ENCODE peak calls at places on chromosomes 11 and 22, in five cellular contexts. M is fibroblast of mammary gland, S is upper lobe of right lung, I is foreskin fibroblast, X is fibroblast of lung. B is an unnamed sample.

GRCh38 chr11:109267293-109268095 is 154.5 kb upstream of the C11orf87 start:
- DNase-seq in M (no peak), I (no peak), S (no peak), X (no peak), B (peak)

GRCh38 chr11:124739479-124740276 is at the start of gene NRGN:
- DNase-seq in I (peak), X (peak), S (peak), M (peak), B (peak)

GRCh38 chr11:17506942-17507341 is 30.3 kb upstream of the ABCC8 start:
- DNase-seq in S (no peak), M (no peak), I (no peak), X (no peak), B (no peak)

GRCh38 chr11:128905345-128906184 is 14.4 kb downstream of the KCNJ5 start:
- DNase-seq in I (peak), S (peak), M (peak), X (peak), B (peak)

GRCh38 chr22:42330953-42331525 is 60.6 kb upstream of the TCF20 start:
- DNase-seq in S (no peak), I (peak), M (no peak), X (no peak), B (no peak)

GRCh38 chr22:40179535-40179934 is 1.8 kb downstream of the TNRC6B start:
- DNase-seq in M (no peak), S (no peak), I (peak), X (no peak), B (no peak)

GRCh38 chr22:22085702-22086500 is 103.3 kb upstream of the TOP3B start:
- DNase-seq in S (no peak), X (no peak), M (peak), I (peak), B (no peak)

GRCh38 chr11:16454284-16454683 is 97.9 kb upstream of the SOX6 start:
- DNase-seq in X (no peak), S (no peak), I (no peak), M (no peak), B (no peak)

GRCh38 chr11:122981388-122982264 is at the start of gene BSX:
- DNase-seq in S (peak), I (peak), M (peak), X (peak), B (peak)

GRCh38 chr11:90722552-90723190 is 499.8 kb upstream of the CHORDC1 start:
- DNase-seq in X (peak), M (no peak), S (no peak), I (no peak), B (no peak)

DNA sequence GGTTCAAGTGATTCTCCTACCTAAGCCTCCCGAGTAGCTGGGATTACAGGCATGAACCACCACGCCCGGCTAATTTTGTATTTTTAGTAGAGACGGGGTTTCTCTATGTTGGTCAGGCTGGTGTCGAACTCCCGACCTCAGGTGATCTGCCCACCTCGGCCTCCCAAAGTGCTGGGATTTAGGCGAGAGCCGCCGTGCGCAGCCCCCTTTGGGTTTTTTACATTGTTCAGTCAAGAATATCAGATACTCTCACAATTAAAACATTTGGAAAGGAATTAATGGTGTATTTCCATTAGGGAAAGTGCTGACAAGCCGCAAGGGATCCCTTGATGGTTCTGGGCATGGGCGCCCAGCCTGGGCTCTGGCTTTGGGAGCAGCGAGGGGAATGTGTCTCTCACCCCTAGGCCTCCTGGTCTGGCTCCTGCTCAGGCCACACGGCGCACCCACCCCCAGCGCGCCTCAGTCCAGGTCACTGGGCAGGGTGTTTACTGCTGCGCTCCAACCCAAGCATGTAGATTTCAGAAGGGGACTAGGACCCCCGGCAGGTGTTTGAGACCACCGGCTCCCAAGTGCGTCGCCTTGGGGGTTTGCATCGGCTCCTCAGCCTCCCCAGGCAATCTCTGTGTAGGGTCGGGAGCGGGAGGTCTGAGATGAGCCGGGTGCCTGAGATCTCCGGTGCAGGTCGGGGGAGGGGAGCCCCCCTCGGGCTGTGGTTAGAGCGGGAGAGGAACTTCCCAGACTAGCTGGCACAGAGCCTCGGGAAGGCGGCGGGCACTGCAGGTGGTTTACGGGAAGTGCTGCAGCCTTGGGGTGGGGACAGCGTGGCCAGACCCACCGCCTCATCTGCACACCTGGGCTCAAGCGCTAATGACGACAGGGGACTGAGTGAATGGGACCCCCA is 820 bp upstream of the IRF7 start:
- DNase-seq in I (no peak), M (no peak), S (no peak), X (no peak), B (no peak)
- H3K4me3 ChIP-seq in I (no peak), M (no peak), S (peak), X (no peak), B (no peak)

GRCh38 chr11:26335903-26336302 is 4.0 kb downstream of the ANO3 start:
- DNase-seq in S (no peak), M (peak), I (peak), X (peak), B (peak)

GRCh38 chr11:26330255-26330654 is 1.7 kb upstream of the ANO3 start:
- DNase-seq in M (no peak), S (no peak), I (no peak), X (no peak), B (no peak)

GRCh38 chr11:26333906-26334305 is 2.0 kb downstream of the ANO3 start:
- DNase-seq in M (peak), I (peak), X (peak), S (no peak), B (no peak)

GRCh38 chr11:26332572-26332915 is 614 bp downstream of the ANO3 start:
- DNase-seq in I (peak), S (no peak), X (peak), M (peak), B (no peak)

DNA sequence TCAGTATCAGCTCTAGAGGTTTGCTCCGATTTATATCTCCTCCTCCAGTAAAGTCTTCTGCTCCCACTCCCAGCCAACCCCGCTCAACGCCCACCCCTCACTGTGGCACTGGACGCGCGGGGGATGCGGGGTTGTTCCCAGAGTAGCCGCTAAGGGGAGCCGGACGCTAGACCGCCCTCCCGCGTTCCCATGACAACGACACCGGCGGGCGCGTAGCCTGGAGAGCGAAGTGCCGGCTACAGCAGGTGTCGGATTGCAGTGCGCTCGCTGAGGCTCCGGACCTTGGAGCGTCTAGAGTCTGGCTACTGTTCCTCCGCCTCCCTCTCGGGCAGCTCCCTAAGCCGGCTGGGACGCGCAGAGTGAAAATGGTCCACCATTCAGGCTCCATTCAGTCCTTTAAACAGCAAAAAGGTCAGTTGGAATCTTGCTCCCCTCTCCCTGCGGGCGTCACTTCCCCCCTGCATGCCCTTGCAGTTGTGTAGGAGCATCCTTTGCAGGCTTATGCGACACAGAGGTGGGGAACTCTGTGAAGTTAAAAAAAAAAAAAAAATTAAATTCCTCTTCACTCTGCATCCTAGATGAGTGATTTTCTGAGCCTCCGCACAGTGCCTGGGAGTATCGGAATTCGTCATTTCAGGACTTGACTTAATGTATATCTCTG is at the start of gene ANO3:
- DNase-seq in I (peak), X (peak), S (peak), M (peak), B (peak)
- TF ChIP-seq CTCF in I (peak), X (peak), S (peak), M (peak), B (peak)

DNA sequence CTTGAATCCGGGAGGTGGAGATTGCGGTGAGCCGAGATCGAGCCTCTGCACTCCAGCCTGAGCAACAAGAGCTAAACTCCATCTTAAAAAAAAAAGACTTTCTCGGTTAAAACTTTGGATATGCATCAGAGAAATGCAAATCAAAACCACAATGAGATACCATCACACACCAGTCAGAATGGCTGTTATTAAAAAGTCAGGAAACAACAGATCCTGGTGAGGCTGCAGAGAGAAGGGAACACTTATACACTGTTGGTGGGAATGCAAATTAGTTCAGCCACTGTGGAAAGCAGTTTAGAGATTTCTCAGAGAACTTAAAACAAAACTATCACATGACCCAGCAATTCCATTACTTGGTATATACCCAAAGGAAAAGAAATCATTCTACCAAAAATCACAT is 619.4 kb upstream of the KIRREL3 start:
- DNase-seq in S (no peak), M (no peak), I (no peak), X (no peak), B (peak)
- H3K4me3 ChIP-seq in S (no peak), M (no peak), I (no peak), X (no peak), B (no peak)

DNA sequence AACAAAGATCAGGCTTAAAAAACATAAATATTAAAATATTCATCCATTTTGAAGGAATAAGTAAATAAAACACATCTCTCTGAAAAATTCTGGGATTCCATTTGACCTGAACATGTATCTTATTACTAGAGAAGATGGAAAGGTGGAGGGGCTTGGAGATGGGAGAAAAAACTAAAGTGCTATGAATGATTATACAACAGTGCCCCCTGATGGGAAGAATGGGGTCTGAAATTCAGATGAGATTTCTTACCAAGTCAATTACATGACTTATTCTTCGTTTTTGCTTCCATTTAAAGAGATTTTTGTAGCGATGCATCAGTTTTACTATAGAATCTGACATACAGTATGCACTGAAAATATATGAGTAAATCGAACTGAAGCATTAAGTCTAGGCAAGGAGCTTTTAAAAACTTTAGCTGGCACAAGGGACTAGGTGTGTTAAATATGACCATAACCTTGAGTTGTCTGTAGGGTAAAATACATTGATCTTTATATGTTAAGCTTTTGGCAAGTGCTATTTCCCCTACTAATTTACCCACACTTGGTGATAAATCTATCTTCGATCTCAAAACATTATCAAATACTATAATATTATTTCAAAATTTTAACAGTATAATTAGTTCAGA is 718.8 kb downstream of the CNTN5 start:
- DNase-seq in X (peak), M (peak), S (no peak), I (no peak), B (peak)
- TF ChIP-seq CTCF in X (peak), M (peak), S (peak), I (peak), B (peak)

B was measured in astrocyte of the spinal cord.